ENCODE peak calls at places on chromosomes 7 and 10, in nine cellular contexts. R is left ventricle myocardium inferior, L is body of pancreas, Y is HuH-7, D is RWPE1, F is left colon, P is ureter, H is HL-60, N is IMR-90. U is an unnamed sample.

GRCh38 chr10:86535057-86535882 is 13.7 kb upstream of the WAPL start:
- DNase-seq in N (no peak), L (peak), D (peak), H (no peak), R (peak), F (peak), Y (peak), P (peak), U (peak)

GRCh38 chr10:69831231-69831855 is 29.6 kb downstream of the COL13A1 start:
- DNase-seq in Y (no peak), D (no peak), P (no peak), N (peak), F (no peak), H (no peak), L (no peak), R (no peak), U (peak)

GRCh38 chr10:112700401-112700800 is 249.6 kb upstream of the TCF7L2 start:
- DNase-seq in H (no peak), D (no peak), N (no peak), Y (no peak), F (no peak), L (no peak), R (no peak), P (no peak), U (peak)

GRCh38 chr7:137001041-137001440 is 132.6 kb downstream of the CHRM2 start:
- DNase-seq in P (no peak), Y (no peak), L (no peak), F (no peak), N (peak), R (no peak), H (no peak), D (no peak), U (no peak)

GRCh38 chr10:5291501-5292195 is 73.1 kb upstream of the UCN3 start:
- DNase-seq in P (no peak), D (peak), N (peak), Y (no peak), L (peak), H (peak), R (peak), F (peak), U (peak)

GRCh38 chr7:29780346-29780745 is 26.0 kb upstream of the WIPF3 start:
- DNase-seq in Y (no peak), F (no peak), D (no peak), N (no peak), R (no peak), L (no peak), P (no peak), H (no peak), U (no peak)

GRCh38 chr7:68246189-68246633 is 1249.6 kb downstream of the TYW1 start:
- DNase-seq in N (no peak), L (no peak), F (no peak), R (no peak), D (peak), P (peak), Y (no peak), H (no peak), U (no peak)

GRCh38 chr7:82442492-82443043 is 1.0 kb downstream of the CACNA2D1 start:
- DNase-seq in H (no peak), R (peak), L (no peak), F (no peak), Y (no peak), D (peak), P (no peak), N (peak), U (no peak)

GRCh38 chr7:116330961-116331360 is 120.6 kb downstream of the TES start:
- DNase-seq in L (no peak), H (no peak), N (peak), P (no peak), D (no peak), Y (no peak), R (no peak), F (no peak), U (peak)

GRCh38 chr7:8638076-8638475 is 204.7 kb downstream of the NXPH1 start:
- DNase-seq in L (peak), D (no peak), N (no peak), R (no peak), P (no peak), F (no peak), Y (no peak), H (no peak), U (no peak)

GRCh38 chr7:98339043-98339442 is 57.6 kb downstream of the BRI3 start:
- DNase-seq in D (no peak), H (no peak), Y (no peak), N (no peak), P (no peak), L (no peak), F (no peak), R (no peak), U (no peak)

GRCh38 chr10:118662228-118663035 is 67.0 kb upstream of the PRLHR start:
- DNase-seq in H (no peak), D (no peak), F (no peak), R (no peak), Y (no peak), L (no peak), P (no peak), N (no peak), U (no peak)

GRCh38 chr7:151404216-151405011 is 5.4 kb downstream of the WDR86 start:
- DNase-seq in F (no peak), N (no peak), Y (no peak), H (no peak), R (no peak), D (peak), P (no peak), L (peak), U (peak)

GRCh38 chr10:80182986-80183385 is 22.4 kb downstream of the ANXA11 start:
- DNase-seq in N (no peak), P (no peak), L (no peak), Y (no peak), H (no peak), D (no peak), R (no peak), F (no peak), U (no peak)

GRCh38 chr10:60394444-60394843 is 4.8 kb upstream of the ANK3 start:
- DNase-seq in R (no peak), H (no peak), L (no peak), Y (no peak), N (no peak), P (no peak), F (no peak), D (no peak), U (no peak)

GRCh38 chr10:88157981-88158465 is 294.6 kb downstream of the PTEN start:
- DNase-seq in D (peak), Y (no peak), R (no peak), H (no peak), P (no peak), L (no peak), N (peak), F (no peak), U (peak)

U was measured in GM23248.